ENCODE peak calls at places on chromosomes 6 and 20, in nine cellular contexts. U is CD4-positive, alpha-beta T cell; J is stimulated activated CD4-positive, alpha-beta T cell treated with anti-CD3 and anti-CD28 coated beads, Interleukin-1b, Interleukin-23, amount 100 ng/mL, for 4 hours; M is H7; Z is activated T-helper 9 cell treated with anti-CD3 and anti-CD28 coated beads, Interleukin-2, amount 50 U/mL, for 16 hours; X is uterus; R is endodermal cell; I is fibroblast of the aortic adventitia; P is occipital lobe. K is an unnamed sample.

GRCh38 chr20:57392512-57393271 is 1.5 kb downstream of the RBM38 start:
- DNase-seq in M (peak), Z (peak), U (peak), J (peak), X (no peak), R (no peak), I (no peak), P (no peak), K (no peak)

GRCh38 chr6:37059344-37060194 is 54.1 kb downstream of the FGD2 start:
- DNase-seq in J (no peak), Z (no peak), R (peak), P (no peak), U (no peak), I (peak), M (peak), X (peak), K (no peak)

GRCh38 chr6:63245908-63246307 is 34.6 kb downstream of the FKBP1C start:
- DNase-seq in J (no peak), R (peak), I (no peak), P (no peak), Z (no peak), M (peak), U (no peak), X (no peak), K (no peak)

GRCh38 chr6:105067329-105067728 is 110.4 kb downstream of the LIN28B start:
- DNase-seq in R (no peak), P (no peak), I (no peak), Z (no peak), X (no peak), J (no peak), U (no peak), M (no peak), K (no peak)

GRCh38 chr6:144036064-144036873 is 28.2 kb upstream of the PLAGL1 start:
- DNase-seq in I (peak), J (no peak), R (peak), X (no peak), P (no peak), U (no peak), M (peak), Z (no peak), K (no peak)

GRCh38 chr6:62119401-62119800 is 166.6 kb downstream of the KHDRBS2 start:
- DNase-seq in I (no peak), U (no peak), X (no peak), Z (no peak), J (no peak), P (no peak), R (peak), M (no peak), K (no peak)

GRCh38 chr6:139699335-139699734 is 324.9 kb upstream of the CITED2 start:
- DNase-seq in M (no peak), P (no peak), U (no peak), I (peak), Z (no peak), X (no peak), R (no peak), J (no peak), K (no peak)

GRCh38 chr6:101516553-101516952 is 123.0 kb downstream of the GRIK2 start:
- DNase-seq in M (no peak), I (no peak), Z (no peak), X (no peak), U (no peak), P (no peak), J (no peak), R (no peak), K (no peak)

GRCh38 chr6:1514078-1514477 is 95.6 kb upstream of the FOXC1 start:
- DNase-seq in I (no peak), M (no peak), X (no peak), Z (no peak), U (no peak), R (no peak), P (no peak), J (no peak), K (no peak)

GRCh38 chr20:50355593-50356521 is 154.3 kb upstream of the PTPN1 start:
- DNase-seq in J (no peak), M (no peak), U (no peak), R (no peak), I (no peak), Z (no peak), X (no peak), P (no peak), K (no peak)

GRCh38 chr6:130136803-130137202 is 85.9 kb downstream of the SAMD3 start:
- DNase-seq in U (no peak), I (no peak), M (no peak), X (no peak), R (no peak), P (no peak), Z (no peak), J (no peak), K (no peak)

GRCh38 chr6:137729866-137730629 is 137.0 kb upstream of the TNFAIP3 start:
- DNase-seq in M (no peak), U (no peak), I (peak), R (no peak), Z (no peak), P (no peak), J (no peak), X (no peak), K (no peak)

GRCh38 chr6:139763468-139764214 is 389.2 kb upstream of the CITED2 start:
- DNase-seq in Z (no peak), P (no peak), X (no peak), U (no peak), I (no peak), J (no peak), M (no peak), R (no peak), K (no peak)

GRCh38 chr6:11778648-11779307 is at the start of gene ADTRP:
- DNase-seq in X (no peak), M (no peak), U (no peak), I (no peak), J (no peak), R (no peak), P (no peak), Z (no peak), K (no peak)

GRCh38 chr6:120304223-120304622 is 954.7 kb upstream of the MAN1A1 start:
- DNase-seq in R (no peak), M (no peak), J (no peak), Z (no peak), P (no peak), X (no peak), U (no peak), I (no peak), K (no peak)

GRCh38 chr6:44169886-44170570 is 11.4 kb downstream of the CAPN11 start:
- DNase-seq in Z (no peak), P (no peak), I (no peak), R (peak), X (no peak), U (no peak), J (no peak), M (no peak), K (no peak)

GRCh38 chr20:57159193-57159851 is 107.1 kb downstream of the BMP7 start:
- DNase-seq in U (no peak), J (no peak), M (peak), R (no peak), X (no peak), I (no peak), P (no peak), Z (no peak), K (no peak)

GRCh38 chr20:11881453-11881852 is 36.2 kb upstream of the BTBD3 start:
- DNase-seq in J (no peak), M (no peak), P (no peak), I (no peak), U (no peak), X (no peak), R (no peak), Z (no peak), K (no peak)

K was measured in NCI-H1930.